ENCODE peak calls at places on chromosomes 7 and 10, in six cellular contexts. One of them, this sample, is unnamed.

GRCh38 chr7:106423111-106423510 is 138.3 kb upstream of the NAMPT start:
- DNase-seq in stimulated activated CD4-positive, alpha-beta T cell treated with anti-CD3 and anti-CD28 coated beads, TNF-alpha, amount 100 ng/mL, for 48 hours: no peak
- DNase-seq in heart right ventricle: no peak
- DNase-seq in neuronal stem cell: no peak
- DNase-seq in T-helper 1 cell: no peak
- DNase-seq in Right ventricle myocardium superior: no peak
- DNase-seq in this sample: no peak

GRCh38 chr7:159027091-159027802 is 117.4 kb downstream of the VIPR2 start:
- DNase-seq in stimulated activated CD4-positive, alpha-beta T cell treated with anti-CD3 and anti-CD28 coated beads, TNF-alpha, amount 100 ng/mL, for 48 hours: no peak
- DNase-seq in heart right ventricle: no peak
- DNase-seq in neuronal stem cell: no peak
- DNase-seq in T-helper 1 cell: no peak
- DNase-seq in Right ventricle myocardium superior: no peak
- DNase-seq in this sample: no peak

GRCh38 chr10:117718970-117719369 is 176.4 kb downstream of the EMX2 start:
- DNase-seq in stimulated activated CD4-positive, alpha-beta T cell treated with anti-CD3 and anti-CD28 coated beads, TNF-alpha, amount 100 ng/mL, for 48 hours: no peak
- DNase-seq in heart right ventricle: no peak
- DNase-seq in neuronal stem cell: no peak
- DNase-seq in T-helper 1 cell: no peak
- DNase-seq in Right ventricle myocardium superior: no peak
- DNase-seq in this sample: no peak

GRCh38 chr10:96188911-96189310 is 58.8 kb downstream of the ZNF518A start:
- DNase-seq in stimulated activated CD4-positive, alpha-beta T cell treated with anti-CD3 and anti-CD28 coated beads, TNF-alpha, amount 100 ng/mL, for 48 hours: no peak
- DNase-seq in heart right ventricle: no peak
- DNase-seq in neuronal stem cell: no peak
- DNase-seq in T-helper 1 cell: no peak
- DNase-seq in Right ventricle myocardium superior: no peak
- DNase-seq in this sample: no peak

GRCh38 chr10:132881186-132881920 is 61.0 kb downstream of the CFAP46 start:
- DNase-seq in stimulated activated CD4-positive, alpha-beta T cell treated with anti-CD3 and anti-CD28 coated beads, TNF-alpha, amount 100 ng/mL, for 48 hours: no peak
- DNase-seq in heart right ventricle: peak
- DNase-seq in neuronal stem cell: no peak
- DNase-seq in T-helper 1 cell: no peak
- DNase-seq in Right ventricle myocardium superior: peak
- DNase-seq in this sample: peak

GRCh38 chr7:152601305-152601798 is 74.6 kb downstream of the XRCC2 start:
- DNase-seq in stimulated activated CD4-positive, alpha-beta T cell treated with anti-CD3 and anti-CD28 coated beads, TNF-alpha, amount 100 ng/mL, for 48 hours: no peak
- DNase-seq in heart right ventricle: no peak
- DNase-seq in neuronal stem cell: no peak
- DNase-seq in T-helper 1 cell: no peak
- DNase-seq in Right ventricle myocardium superior: no peak
- DNase-seq in this sample: no peak

GRCh38 chr10:13165177-13165576 is 3.8 kb downstream of the MCM10 start:
- DNase-seq in stimulated activated CD4-positive, alpha-beta T cell treated with anti-CD3 and anti-CD28 coated beads, TNF-alpha, amount 100 ng/mL, for 48 hours: no peak
- DNase-seq in heart right ventricle: no peak
- DNase-seq in neuronal stem cell: no peak
- DNase-seq in T-helper 1 cell: no peak
- DNase-seq in Right ventricle myocardium superior: no peak
- DNase-seq in this sample: no peak

GRCh38 chr7:149007615-149008014 is 20.7 kb downstream of the PDIA4 start:
- DNase-seq in stimulated activated CD4-positive, alpha-beta T cell treated with anti-CD3 and anti-CD28 coated beads, TNF-alpha, amount 100 ng/mL, for 48 hours: no peak
- DNase-seq in heart right ventricle: no peak
- DNase-seq in neuronal stem cell: no peak
- DNase-seq in T-helper 1 cell: no peak
- DNase-seq in Right ventricle myocardium superior: peak
- DNase-seq in this sample: no peak

GRCh38 chr7:151366141-151366871 is 24.7 kb downstream of the NUB1 start:
- DNase-seq in stimulated activated CD4-positive, alpha-beta T cell treated with anti-CD3 and anti-CD28 coated beads, TNF-alpha, amount 100 ng/mL, for 48 hours: no peak
- DNase-seq in heart right ventricle: no peak
- DNase-seq in neuronal stem cell: no peak
- DNase-seq in T-helper 1 cell: no peak
- DNase-seq in Right ventricle myocardium superior: no peak
- DNase-seq in this sample: no peak

GRCh38 chr10:99995713-99996112 is 14.0 kb downstream of the DNMBP start:
- DNase-seq in stimulated activated CD4-positive, alpha-beta T cell treated with anti-CD3 and anti-CD28 coated beads, TNF-alpha, amount 100 ng/mL, for 48 hours: no peak
- DNase-seq in heart right ventricle: no peak
- DNase-seq in neuronal stem cell: no peak
- DNase-seq in T-helper 1 cell: no peak
- DNase-seq in Right ventricle myocardium superior: no peak
- DNase-seq in this sample: no peak

GRCh38 chr7:143393267-143394041 is 12.3 kb downstream of the ZYX start:
- DNase-seq in stimulated activated CD4-positive, alpha-beta T cell treated with anti-CD3 and anti-CD28 coated beads, TNF-alpha, amount 100 ng/mL, for 48 hours: no peak
- DNase-seq in heart right ventricle: no peak
- DNase-seq in neuronal stem cell: no peak
- DNase-seq in T-helper 1 cell: no peak
- DNase-seq in Right ventricle myocardium superior: no peak
- DNase-seq in this sample: peak

GRCh38 chr10:31153692-31154091 is 122.0 kb upstream of the ZNF438 start:
- DNase-seq in stimulated activated CD4-positive, alpha-beta T cell treated with anti-CD3 and anti-CD28 coated beads, TNF-alpha, amount 100 ng/mL, for 48 hours: no peak
- DNase-seq in heart right ventricle: no peak
- DNase-seq in neuronal stem cell: no peak
- DNase-seq in T-helper 1 cell: no peak
- DNase-seq in Right ventricle myocardium superior: no peak
- DNase-seq in this sample: no peak

GRCh38 chr10:3528271-3528670 is 256.7 kb downstream of the KLF6 start:
- DNase-seq in stimulated activated CD4-positive, alpha-beta T cell treated with anti-CD3 and anti-CD28 coated beads, TNF-alpha, amount 100 ng/mL, for 48 hours: no peak
- DNase-seq in heart right ventricle: no peak
- DNase-seq in neuronal stem cell: no peak
- DNase-seq in T-helper 1 cell: no peak
- DNase-seq in Right ventricle myocardium superior: no peak
- DNase-seq in this sample: no peak

GRCh38 chr7:27375958-27376357 is 133.4 kb downstream of the EVX1 start:
- DNase-seq in stimulated activated CD4-positive, alpha-beta T cell treated with anti-CD3 and anti-CD28 coated beads, TNF-alpha, amount 100 ng/mL, for 48 hours: no peak
- DNase-seq in heart right ventricle: no peak
- DNase-seq in neuronal stem cell: no peak
- DNase-seq in T-helper 1 cell: no peak
- DNase-seq in Right ventricle myocardium superior: no peak
- DNase-seq in this sample: no peak

GRCh38 chr7:141011443-141011842 is 3.3 kb downstream of the MRPS33 start:
- DNase-seq in stimulated activated CD4-positive, alpha-beta T cell treated with anti-CD3 and anti-CD28 coated beads, TNF-alpha, amount 100 ng/mL, for 48 hours: no peak
- DNase-seq in heart right ventricle: no peak
- DNase-seq in neuronal stem cell: no peak
- DNase-seq in T-helper 1 cell: no peak
- DNase-seq in Right ventricle myocardium superior: no peak
- DNase-seq in this sample: no peak

GRCh38 chr7:12571691-12572090 is 1.2 kb downstream of the SCIN start:
- DNase-seq in stimulated activated CD4-positive, alpha-beta T cell treated with anti-CD3 and anti-CD28 coated beads, TNF-alpha, amount 100 ng/mL, for 48 hours: no peak
- DNase-seq in heart right ventricle: no peak
- DNase-seq in neuronal stem cell: no peak
- DNase-seq in T-helper 1 cell: no peak
- DNase-seq in Right ventricle myocardium superior: no peak
- DNase-seq in this sample: no peak

GRCh38 chr10:102150970-102151773 is 1.0 kb upstream of the NOLC1 start:
- DNase-seq in stimulated activated CD4-positive, alpha-beta T cell treated with anti-CD3 and anti-CD28 coated beads, TNF-alpha, amount 100 ng/mL, for 48 hours: no peak
- DNase-seq in heart right ventricle: no peak
- DNase-seq in neuronal stem cell: no peak
- DNase-seq in T-helper 1 cell: no peak
- DNase-seq in Right ventricle myocardium superior: no peak
- DNase-seq in this sample: no peak

GRCh38 chr7:22469371-22470143 is 30.4 kb downstream of the STEAP1B start:
- DNase-seq in stimulated activated CD4-positive, alpha-beta T cell treated with anti-CD3 and anti-CD28 coated beads, TNF-alpha, amount 100 ng/mL, for 48 hours: no peak
- DNase-seq in heart right ventricle: no peak
- DNase-seq in neuronal stem cell: no peak
- DNase-seq in T-helper 1 cell: no peak
- DNase-seq in Right ventricle myocardium superior: no peak
- DNase-seq in this sample: no peak

GRCh38 chr7:150368884-150369739 is 490 bp downstream of the REPIN1 start:
- DNase-seq in stimulated activated CD4-positive, alpha-beta T cell treated with anti-CD3 and anti-CD28 coated beads, TNF-alpha, amount 100 ng/mL, for 48 hours: no peak
- DNase-seq in heart right ventricle: peak
- DNase-seq in neuronal stem cell: peak
- DNase-seq in T-helper 1 cell: peak
- DNase-seq in Right ventricle myocardium superior: peak
- DNase-seq in this sample: peak

GRCh38 chr10:128263891-128264688 is 137.9 kb upstream of the MKI67 start:
- DNase-seq in stimulated activated CD4-positive, alpha-beta T cell treated with anti-CD3 and anti-CD28 coated beads, TNF-alpha, amount 100 ng/mL, for 48 hours: no peak
- DNase-seq in heart right ventricle: peak
- DNase-seq in neuronal stem cell: peak
- DNase-seq in T-helper 1 cell: peak
- DNase-seq in Right ventricle myocardium superior: peak
- DNase-seq in this sample: peak

GRCh38 chr7:134747326-134747725 is 32.1 kb upstream of the CALD1 start:
- DNase-seq in stimulated activated CD4-positive, alpha-beta T cell treated with anti-CD3 and anti-CD28 coated beads, TNF-alpha, amount 100 ng/mL, for 48 hours: no peak
- DNase-seq in heart right ventricle: no peak
- DNase-seq in neuronal stem cell: no peak
- DNase-seq in T-helper 1 cell: no peak
- DNase-seq in Right ventricle myocardium superior: no peak
- DNase-seq in this sample: no peak

GRCh38 chr10:97850446-97850845 is 803 bp downstream of the GOLGA7B start:
- DNase-seq in stimulated activated CD4-positive, alpha-beta T cell treated with anti-CD3 and anti-CD28 coated beads, TNF-alpha, amount 100 ng/mL, for 48 hours: no peak
- DNase-seq in heart right ventricle: no peak
- DNase-seq in neuronal stem cell: peak
- DNase-seq in T-helper 1 cell: peak
- DNase-seq in Right ventricle myocardium superior: no peak
- DNase-seq in this sample: no peak